ENCODE peak calls at places on chromosomes 2 and 18, in four cellular contexts. L is sigmoid colon, A is osteoblast, G is brain microvascular endothelial cell. O is an unnamed sample.

GRCh38 chr2:205405752-205406151 is 276.5 kb upstream of the NRP2 start:
- DNase-seq in G (peak; percentile 56), L (no peak), A (peak; percentile 25), O (peak; percentile 92)

GRCh38 chr2:211068108-211068780 is 511.8 kb downstream of the CPS1 start:
- DNase-seq in L (no peak), G (no peak), A (no peak), O (peak; percentile 39)

GRCh38 chr2:215965532-215966152 is 47.7 kb downstream of the MREG start:
- DNase-seq in G (no peak), L (no peak), A (no peak), O (no peak)

GRCh38 chr2:239561448-239562001 is 160.7 kb upstream of the HDAC4 start:
- DNase-seq in G (peak; percentile 14), A (no peak), L (peak; percentile 88), O (no peak)

GRCh38 chr2:3486047-3487027 is 33.0 kb downstream of the ADI1 start:
- DNase-seq in G (no peak), L (peak; percentile 60), A (peak; percentile 62), O (no peak)

GRCh38 chr2:30732876-30733275 is 74.4 kb downstream of the CAPN13 start:
- DNase-seq in A (no peak), L (peak; percentile 56), G (no peak), O (no peak)

GRCh38 chr18:44229693-44230108 is 451.0 kb upstream of the SETBP1 start:
- DNase-seq in G (peak; percentile 18), L (peak; percentile 92), A (no peak), O (peak; percentile 88)

GRCh38 chr2:190277234-190278112 is 42.2 kb downstream of the HIBCH start:
- DNase-seq in G (peak; percentile 44), L (no peak), A (no peak), O (peak; percentile 75)

GRCh38 chr18:577606-578005 is 2.6 kb upstream of the CETN1 start:
- DNase-seq in L (no peak), G (no peak), A (peak; percentile 80), O (peak; percentile 62)

GRCh38 chr2:67625178-67625577 is 228.0 kb downstream of the ETAA1 start:
- DNase-seq in L (no peak), A (no peak), G (no peak), O (peak; percentile 64)

GRCh38 chr2:151808258-151809072 is 19.8 kb downstream of the ARL5A start:
- DNase-seq in A (peak; percentile 34), L (no peak), G (peak; percentile 14), O (peak; percentile 52)

GRCh38 chr2:38850045-38850444 is 25.7 kb downstream of the DHX57 start:
- DNase-seq in A (no peak), G (no peak), L (no peak), O (no peak)

GRCh38 chr2:235201796-235202195 is 250.0 kb downstream of the SH3BP4 start:
- DNase-seq in L (no peak), G (no peak), A (no peak), O (no peak)

GRCh38 chr2:102489646-102490045 is 16.6 kb downstream of the SLC9A4 start:
- DNase-seq in G (no peak), A (no peak), L (no peak), O (no peak)

GRCh38 chr2:160407393-160408204 is 86.0 kb downstream of the RBMS1 start:
- DNase-seq in L (peak; percentile 87), G (peak; percentile 35), A (peak; percentile 92), O (peak; percentile 88)

GRCh38 chr2:108921096-108922030 is 67.7 kb downstream of the EDAR start:
- DNase-seq in A (peak; percentile 32), G (no peak), L (peak; percentile 48), O (no peak)

GRCh38 chr2:39632871-39633270 is 32.8 kb upstream of the TMEM178A start:
- DNase-seq in L (no peak), G (peak; percentile 75), A (peak; percentile 93), O (peak; percentile 87)

GRCh38 chr18:31039426-31039825 is 3.1 kb downstream of the DSC3 start:
- DNase-seq in L (no peak), G (no peak), A (no peak), O (peak; percentile 32)

GRCh38 chr2:55839182-55839819 is 84.3 kb downstream of the EFEMP1 start:
- DNase-seq in A (peak; percentile 58), L (no peak), G (no peak), O (no peak)

GRCh38 chr2:173545364-173545734 is 190.7 kb downstream of the CDCA7 start:
- DNase-seq in L (no peak), G (peak; percentile 37), A (no peak), O (no peak)

GRCh38 chr2:11932053-11932512 is 185.7 kb downstream of the LPIN1 start:
- DNase-seq in G (no peak), L (no peak), A (no peak), O (no peak)

GRCh38 chr18:47930844-47931706 is 616 bp upstream of the SMAD2 start:
- DNase-seq in L (peak; percentile 99), A (peak; percentile 99), G (peak; percentile 93), O (peak; percentile 98)

GRCh38 chr2:21643180-21643579 is 519.4 kb downstream of the TDRD15 start:
- DNase-seq in G (peak; percentile 2), A (no peak), L (no peak), O (no peak)

GRCh38 chr2:58702302-58702696 is 461.2 kb upstream of the FANCL start:
- DNase-seq in G (peak; percentile 46), L (no peak), A (no peak), O (no peak)

GRCh38 chr2:74390601-74391000 is 10.5 kb upstream of the DCTN1 start:
- DNase-seq in A (peak; percentile 54), L (no peak), G (no peak), O (no peak)

GRCh38 chr2:128228894-128229293 is 89.8 kb downstream of the HS6ST1 start:
- DNase-seq in G (no peak), A (peak; percentile 82), L (no peak), O (no peak)

GRCh38 chr2:55918856-55919255 is 4.7 kb downstream of the EFEMP1 start:
- DNase-seq in L (no peak), A (no peak), G (no peak), O (no peak)

GRCh38 chr2:190318514-190318913 is 1.1 kb downstream of the HIBCH start:
- DNase-seq in L (no peak), G (no peak), A (no peak), O (no peak)

GRCh38 chr2:43207553-43208300 is 18.7 kb downstream of the ZFP36L2 start:
- DNase-seq in G (no peak), A (peak; percentile 68), L (no peak), O (no peak)

GRCh38 chr18:45837283-45838070 is 12.0 kb downstream of the SIGLEC15 start:
- DNase-seq in A (no peak), L (no peak), G (no peak), O (peak; percentile 62)

DNA sequence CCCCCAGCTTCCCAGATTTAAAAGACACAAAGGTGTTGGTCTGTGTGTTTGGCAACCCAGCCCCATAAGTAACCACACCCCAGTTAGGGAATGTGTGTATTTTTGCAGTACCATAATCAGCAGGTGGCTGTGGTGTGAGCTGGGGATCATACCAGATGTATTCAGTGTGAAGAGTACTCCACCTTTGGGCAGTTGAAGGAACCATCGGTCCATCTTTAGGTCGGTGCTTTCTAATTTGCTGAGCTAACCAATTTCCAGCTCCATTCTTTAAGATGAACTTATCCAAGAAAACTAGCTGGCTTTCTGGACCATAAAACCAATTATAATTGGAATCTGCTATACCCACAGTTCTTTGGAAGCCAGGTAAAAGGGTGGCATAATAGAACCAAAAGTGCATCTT is 3.2 kb downstream of the DSEL start:
- DNase-seq in G (peak; percentile 12), L (no peak), A (no peak), O (peak; percentile 38)
- TF ChIP-seq CTCF in G (peak; percentile 30), L (no peak), A (peak; percentile 27), O (peak; percentile 31)

GRCh38 chr2:95275151-95275515 is 884 bp downstream of the PROM2 start:
- DNase-seq in G (no peak), A (no peak), L (peak; percentile 36), O (no peak)
- H3K4me3 ChIP-seq in G (no peak overlapping the region), A (no peak overlapping the region), L (no peak overlapping the region), O (no peak overlapping the region)

GRCh38 chr2:219549619-219550018 is 5.8 kb downstream of the TMEM198 start:
- DNase-seq in L (no peak), G (no peak), A (no peak), O (no peak)
- TF ChIP-seq CTCF in L (no peak), G (no peak), A (no peak), O (no peak)

GRCh38 chr2:121075641-121076500 is 209.1 kb downstream of the TFCP2L1 start:
- DNase-seq in L (peak; percentile 74), A (no peak), G (no peak), O (peak; percentile 23)
- H3K4me3 ChIP-seq in L (peak overlapping the region; percentile 16), A (peak overlapping the region; percentile 57), G (peak overlapping the region; percentile 43), O (no peak overlapping the region)